ENCODE peak calls at places on chromosomes 4 and X, in six cellular contexts. N is pancreas; W is stimulated activated CD4-positive, alpha-beta T cell treated with anti-CD3 and anti-CD28 coated beads, Interleukin-4, amount 100 ng/mL, for 24 hours; I is anterior cingulate cortex; A is non-pigmented ciliary epithelial cell; P is neural progenitor cell. V is an unnamed sample.

GRCh38 chr4:60656171-60656570 is 544.0 kb upstream of the ADGRL3 start:
- DNase-seq in A (no peak), P (no peak), I (no peak), W (no peak), N (no peak), V (no peak)

GRCh38 chr4:48129307-48130014 is 4.6 kb downstream of the TXK start:
- DNase-seq in I (no peak), A (no peak), P (no peak), W (peak; percentile 47), N (no peak), V (no peak)

GRCh38 chr4:185004562-185005208 is 13.6 kb upstream of the HELT start:
- DNase-seq in W (no peak), N (peak; percentile 39), P (peak; percentile 69), I (no peak), A (no peak), V (no peak)

GRCh38 chr4:126583509-126583908 is 1049.2 kb upstream of the INTU start:
- DNase-seq in P (peak; percentile 71), N (no peak), W (no peak), I (no peak), A (no peak), V (peak; percentile 36)

GRCh38 chr4:6548201-6548881 is 26.6 kb upstream of the MAN2B2 start:
- DNase-seq in P (peak; percentile 81), W (no peak), A (no peak), N (no peak), I (peak; percentile 41), V (peak; percentile 10)

GRCh38 chrX:15906544-15906943 is 51.9 kb upstream of the AP1S2 start:
- DNase-seq in N (no peak), A (no peak), I (no peak), W (no peak), P (no peak), V (no peak)

GRCh38 chr4:15244354-15244753 is 183.5 kb upstream of the C1QTNF7 start:
- DNase-seq in W (no peak), N (no peak), I (no peak), A (no peak), P (no peak), V (no peak)

GRCh38 chrX:107716816-107717700 is 58.5 kb downstream of the TSC22D3 start:
- DNase-seq in N (peak; percentile 80), W (peak; percentile 82), P (peak; percentile 69), I (peak; percentile 72), A (no peak), V (peak; percentile 91)

GRCh38 chr4:144595681-144596080 is 50.3 kb upstream of the HHIP start:
- DNase-seq in P (no peak), N (no peak), A (no peak), W (no peak), I (no peak), V (no peak)

GRCh38 chr4:150278206-150278605 is 200.0 kb downstream of the DCLK2 start:
- DNase-seq in W (no peak), A (no peak), I (no peak), N (no peak), P (peak; percentile 25), V (no peak)

GRCh38 chr4:1534876-1535526 is 128.8 kb upstream of the NKX1-1 start:
- DNase-seq in W (no peak), I (no peak), N (no peak), P (no peak), A (no peak), V (no peak)

GRCh38 chr4:10045481-10045880 is 24.2 kb upstream of the SLC2A9 start:
- DNase-seq in A (no peak), W (no peak), P (no peak), I (no peak), N (no peak), V (no peak)

GRCh38 chrX:56288607-56289006 is 56.5 kb downstream of the KLF8 start:
- DNase-seq in P (no peak), N (no peak), I (no peak), W (no peak), A (no peak), V (no peak)

GRCh38 chrX:47568656-47569295 is 7.8 kb downstream of the ARAF start:
- DNase-seq in A (no peak), P (peak; percentile 50), I (no peak), N (no peak), W (peak; percentile 42), V (no peak)

GRCh38 chr4:65367306-65367705 is 303.0 kb downstream of the EPHA5 start:
- DNase-seq in I (no peak), W (no peak), N (no peak), A (no peak), P (no peak), V (peak; percentile 3)

V was measured in fibroblast of gingiva.